ENCODE peak calls at places on chromosome 6, in eight cellular contexts. One of them, this sample, is unnamed.
A peak's percentile ranks its signal among the peaks of the same experiment; 100 is the strongest.

GRCh38 chr6:91606148-91606901 is 1019.5 kb upstream of the MAP3K7 start:
- DNase-seq in K562: no peak
- DNase-seq in GM12878: no peak
- DNase-seq in endothelial cell of umbilical vein: no peak
- DNase-seq in HepG2: no peak
- DNase-seq in H1: no peak
- DNase-seq in A549: no peak
- DNase-seq in HCT116: no peak
- DNase-seq in this sample: no peak

GRCh38 chr6:15171026-15171425 is 74.8 kb upstream of the JARID2 start:
- DNase-seq in A549: no peak
- DNase-seq in HepG2: no peak
- DNase-seq in K562: no peak
- DNase-seq in H1: no peak
- DNase-seq in HCT116: no peak
- DNase-seq in endothelial cell of umbilical vein: no peak
- DNase-seq in GM12878: peak; percentile 32
- DNase-seq in this sample: no peak

GRCh38 chr6:4059115-4059777 is 19.7 kb downstream of the FAM217A start:
- DNase-seq in K562: peak; percentile 72
- DNase-seq in endothelial cell of umbilical vein: peak; percentile 62
- DNase-seq in A549: peak; percentile 71
- DNase-seq in HepG2: peak; percentile 76
- DNase-seq in GM12878: no peak
- DNase-seq in HCT116: no peak
- DNase-seq in H1: no peak
- DNase-seq in this sample: peak; percentile 90

GRCh38 chr6:28393912-28394662 is 5.5 kb downstream of the ZSCAN12 start:
- DNase-seq in H1: no peak
- DNase-seq in endothelial cell of umbilical vein: peak; percentile 15
- DNase-seq in HepG2: peak; percentile 42
- DNase-seq in GM12878: no peak
- DNase-seq in K562: no peak
- DNase-seq in HCT116: no peak
- DNase-seq in A549: no peak
- DNase-seq in this sample: peak; percentile 38

GRCh38 chr6:30684386-30685156 is 1.9 kb downstream of the PPP1R18 start:
- DNase-seq in HepG2: no peak
- DNase-seq in endothelial cell of umbilical vein: peak; percentile 35
- DNase-seq in H1: no peak
- DNase-seq in GM12878: no peak
- DNase-seq in K562: peak; percentile 72
- DNase-seq in A549: no peak
- DNase-seq in HCT116: no peak
- DNase-seq in this sample: peak; percentile 81

GRCh38 chr6:3809515-3809891 is 39.7 kb upstream of the FAM50B start:
- DNase-seq in GM12878: no peak
- DNase-seq in K562: no peak
- DNase-seq in A549: no peak
- DNase-seq in HepG2: no peak
- DNase-seq in H1: no peak
- DNase-seq in endothelial cell of umbilical vein: no peak
- DNase-seq in HCT116: no peak
- DNase-seq in this sample: no peak

GRCh38 chr6:17490724-17491123 is 97.3 kb downstream of the CAP2 start:
- DNase-seq in endothelial cell of umbilical vein: peak; percentile 74
- DNase-seq in HepG2: no peak
- DNase-seq in K562: no peak
- DNase-seq in HCT116: no peak
- DNase-seq in GM12878: no peak
- DNase-seq in H1: peak; percentile 30
- DNase-seq in A549: no peak
- DNase-seq in this sample: no peak

GRCh38 chr6:107272246-107272645 is 156.9 kb upstream of the BEND3 start:
- DNase-seq in H1: no peak
- DNase-seq in HCT116: no peak
- DNase-seq in A549: no peak
- DNase-seq in endothelial cell of umbilical vein: no peak
- DNase-seq in GM12878: no peak
- DNase-seq in K562: no peak
- DNase-seq in HepG2: no peak
- DNase-seq in this sample: no peak

GRCh38 chr6:148980234-148980633 is 233.4 kb downstream of the UST start:
- DNase-seq in GM12878: no peak
- DNase-seq in A549: no peak
- DNase-seq in H1: no peak
- DNase-seq in K562: no peak
- DNase-seq in HepG2: no peak
- DNase-seq in endothelial cell of umbilical vein: no peak
- DNase-seq in HCT116: no peak
- DNase-seq in this sample: no peak

GRCh38 chr6:26025047-26025893 is 62.0 kb upstream of the HFE start:
- DNase-seq in HepG2: peak; percentile 63
- DNase-seq in HCT116: no peak
- DNase-seq in A549: peak; percentile 77
- DNase-seq in K562: peak; percentile 60
- DNase-seq in endothelial cell of umbilical vein: peak; percentile 80
- DNase-seq in H1: no peak
- DNase-seq in GM12878: no peak
- DNase-seq in this sample: no peak

GRCh38 chr6:152206072-152206818 is 398.8 kb downstream of the ESR1 start:
- DNase-seq in HCT116: peak; percentile 13
- DNase-seq in HepG2: peak; percentile 17
- DNase-seq in GM12878: no peak
- DNase-seq in A549: peak; percentile 28
- DNase-seq in K562: peak; percentile 35
- DNase-seq in endothelial cell of umbilical vein: peak; percentile 37
- DNase-seq in H1: peak; percentile 67
- DNase-seq in this sample: peak; percentile 55

GRCh38 chr6:4511626-4512010 is 264.6 kb upstream of the CDYL start:
- DNase-seq in endothelial cell of umbilical vein: no peak
- DNase-seq in HepG2: no peak
- DNase-seq in A549: no peak
- DNase-seq in GM12878: no peak
- DNase-seq in HCT116: no peak
- DNase-seq in K562: no peak
- DNase-seq in H1: no peak
- DNase-seq in this sample: no peak

GRCh38 chr6:46419576-46420002 is 71.7 kb downstream of the RCAN2 start:
- DNase-seq in A549: peak; percentile 49
- DNase-seq in HCT116: peak; percentile 60
- DNase-seq in GM12878: peak; percentile 8
- DNase-seq in HepG2: peak; percentile 66
- DNase-seq in K562: peak; percentile 44
- DNase-seq in endothelial cell of umbilical vein: peak; percentile 63
- DNase-seq in H1: peak; percentile 52
- DNase-seq in this sample: peak; percentile 64

GRCh38 chr6:87494761-87495422 is 22.1 kb downstream of the SLC35A1 start:
- DNase-seq in A549: no peak
- DNase-seq in GM12878: no peak
- DNase-seq in HCT116: no peak
- DNase-seq in K562: no peak
- DNase-seq in HepG2: no peak
- DNase-seq in endothelial cell of umbilical vein: no peak
- DNase-seq in H1: no peak
- DNase-seq in this sample: no peak

GRCh38 chr6:154252676-154253075 is 103.9 kb downstream of the IPCEF1 start:
- DNase-seq in K562: no peak
- DNase-seq in H1: no peak
- DNase-seq in HCT116: no peak
- DNase-seq in HepG2: no peak
- DNase-seq in GM12878: no peak
- DNase-seq in A549: no peak
- DNase-seq in endothelial cell of umbilical vein: no peak
- DNase-seq in this sample: peak; percentile 29

DNA sequence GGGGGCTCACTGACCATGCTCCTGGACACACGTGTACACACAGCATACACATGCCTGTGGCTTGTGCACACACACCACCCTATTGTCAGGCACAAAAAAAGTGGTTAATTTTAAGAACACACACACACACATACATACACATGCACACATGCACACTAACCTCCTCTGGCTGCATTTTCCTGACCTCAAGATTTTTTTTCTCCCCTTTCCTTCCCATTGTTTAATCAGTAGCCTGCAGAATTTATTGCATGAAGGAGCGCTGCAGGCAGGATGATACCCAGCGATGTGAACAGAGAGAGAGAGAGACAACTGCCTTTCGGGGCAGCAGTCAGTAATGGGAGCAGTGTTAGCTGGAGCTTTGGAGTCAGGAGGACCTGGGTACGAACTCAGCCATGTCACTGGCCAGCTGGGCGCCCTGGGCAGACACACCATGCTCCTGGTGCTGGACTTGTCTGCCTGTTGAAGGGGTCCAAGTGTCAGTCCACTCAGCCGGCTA is 990 bp upstream of the TRAF3IP2 start:
- DNase-seq in A549: no peak
- DNase-seq in H1: no peak
- DNase-seq in GM12878: no peak
- DNase-seq in K562: no peak
- DNase-seq in endothelial cell of umbilical vein: no peak
- DNase-seq in HCT116: no peak
- DNase-seq in HepG2: no peak
- DNase-seq in this sample: peak; percentile 18
- H3K4me3 ChIP-seq in A549: peak overlapping the region; percentile 46
- H3K4me3 ChIP-seq in H1: peak overlapping the region; percentile 75
- H3K4me3 ChIP-seq in GM12878: peak overlapping the region; percentile 74
- H3K4me3 ChIP-seq in K562: no peak overlapping the region
- H3K4me3 ChIP-seq in endothelial cell of umbilical vein: no peak overlapping the region
- H3K4me3 ChIP-seq in HCT116: peak overlapping the region; percentile 75
- H3K4me3 ChIP-seq in HepG2: peak overlapping the region; percentile 72
- H3K4me3 ChIP-seq in this sample: peak overlapping the region; percentile 77

GRCh38 chr6:142416179-142416578 is 114.4 kb downstream of the ADGRG6 start:
- DNase-seq in GM12878: no peak
- DNase-seq in HCT116: no peak
- DNase-seq in HepG2: no peak
- DNase-seq in H1: no peak
- DNase-seq in endothelial cell of umbilical vein: peak; percentile 93
- DNase-seq in K562: no peak
- DNase-seq in A549: no peak
- DNase-seq in this sample: no peak

GRCh38 chr6:142414462-142414861 is 112.7 kb downstream of the ADGRG6 start:
- DNase-seq in endothelial cell of umbilical vein: no peak
- DNase-seq in HepG2: no peak
- DNase-seq in GM12878: no peak
- DNase-seq in HCT116: no peak
- DNase-seq in A549: no peak
- DNase-seq in H1: no peak
- DNase-seq in K562: no peak
- DNase-seq in this sample: no peak

GRCh38 chr6:142411145-142411544 is 109.3 kb downstream of the ADGRG6 start:
- DNase-seq in H1: no peak
- DNase-seq in HepG2: no peak
- DNase-seq in GM12878: no peak
- DNase-seq in endothelial cell of umbilical vein: no peak
- DNase-seq in HCT116: no peak
- DNase-seq in A549: no peak
- DNase-seq in K562: no peak
- DNase-seq in this sample: no peak

GRCh38 chr6:142412241-142412640 is 110.4 kb downstream of the ADGRG6 start:
- DNase-seq in A549: no peak
- DNase-seq in GM12878: no peak
- DNase-seq in H1: no peak
- DNase-seq in HepG2: no peak
- DNase-seq in HCT116: no peak
- DNase-seq in endothelial cell of umbilical vein: peak; percentile 44
- DNase-seq in K562: no peak
- DNase-seq in this sample: no peak

DNA sequence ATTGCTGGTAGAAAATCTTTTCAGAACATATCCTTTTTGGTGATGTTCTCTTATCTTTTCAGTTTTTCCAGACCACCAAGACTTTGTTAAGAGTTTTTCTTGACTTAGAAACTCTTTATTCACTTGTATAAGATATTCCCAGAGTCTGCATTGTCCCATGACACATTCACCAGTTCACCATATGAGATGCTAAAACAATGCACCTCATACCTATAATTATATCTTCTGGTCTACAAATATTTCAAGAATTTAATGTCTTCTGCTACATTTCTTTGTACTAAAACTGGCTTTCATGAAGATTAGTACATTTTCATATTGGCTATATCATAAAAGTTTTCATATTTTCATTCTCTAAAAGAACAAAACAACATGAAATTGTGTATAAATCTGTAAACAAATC is 111.3 kb downstream of the ADGRG6 start:
- DNase-seq in HCT116: no peak
- DNase-seq in K562: no peak
- DNase-seq in endothelial cell of umbilical vein: no peak
- DNase-seq in HepG2: no peak
- DNase-seq in GM12878: no peak
- DNase-seq in H1: no peak
- DNase-seq in A549: no peak
- DNase-seq in this sample: no peak
- TF ChIP-seq MAX in HCT116: no peak
- TF ChIP-seq MAX in K562: no peak
- TF ChIP-seq MAX in endothelial cell of umbilical vein: no peak
- TF ChIP-seq MAX in HepG2: no peak
- TF ChIP-seq MAX in GM12878: no peak
- TF ChIP-seq MAX in H1: no peak
- TF ChIP-seq MAX in A549: no peak
- TF ChIP-seq MAX in this sample: no peak

GRCh38 chr6:133964052-133964451 is 11.0 kb downstream of the TBPL1 start:
- DNase-seq in H1: no peak
- DNase-seq in HepG2: no peak
- DNase-seq in A549: no peak
- DNase-seq in HCT116: no peak
- DNase-seq in K562: no peak
- DNase-seq in endothelial cell of umbilical vein: peak; percentile 21
- DNase-seq in GM12878: no peak
- DNase-seq in this sample: no peak

GRCh38 chr6:133966654-133967300 is 13.8 kb downstream of the TBPL1 start:
- DNase-seq in GM12878: peak; percentile 34
- DNase-seq in A549: no peak
- DNase-seq in HCT116: no peak
- DNase-seq in H1: no peak
- DNase-seq in HepG2: no peak
- DNase-seq in endothelial cell of umbilical vein: no peak
- DNase-seq in K562: no peak
- DNase-seq in this sample: no peak

GRCh38 chr6:133964702-133965101 is 11.7 kb downstream of the TBPL1 start:
- DNase-seq in A549: no peak
- DNase-seq in endothelial cell of umbilical vein: no peak
- DNase-seq in H1: no peak
- DNase-seq in K562: no peak
- DNase-seq in HepG2: no peak
- DNase-seq in HCT116: no peak
- DNase-seq in GM12878: no peak
- DNase-seq in this sample: no peak

GRCh38 chr6:133969285-133969946 is 16.4 kb downstream of the TBPL1 start:
- DNase-seq in GM12878: no peak
- DNase-seq in endothelial cell of umbilical vein: no peak
- DNase-seq in H1: no peak
- DNase-seq in HCT116: no peak
- DNase-seq in A549: no peak
- DNase-seq in K562: no peak
- DNase-seq in HepG2: no peak
- DNase-seq in this sample: no peak

GRCh38 chr6:133965817-133966360 is 12.9 kb downstream of the TBPL1 start:
- DNase-seq in A549: no peak
- DNase-seq in GM12878: no peak
- DNase-seq in HepG2: no peak
- DNase-seq in K562: no peak
- DNase-seq in HCT116: no peak
- DNase-seq in H1: no peak
- DNase-seq in endothelial cell of umbilical vein: no peak
- DNase-seq in this sample: no peak
- TF ChIP-seq POLR2A in A549: no peak
- TF ChIP-seq POLR2A in GM12878: no peak
- TF ChIP-seq POLR2A in HepG2: no peak
- TF ChIP-seq POLR2A in K562: no peak
- TF ChIP-seq POLR2A in HCT116: no peak
- TF ChIP-seq POLR2A in H1: no peak
- TF ChIP-seq POLR2A in endothelial cell of umbilical vein: no peak
- TF ChIP-seq POLR2A in this sample: no peak

GRCh38 chr6:16334671-16335070 is 96.3 kb downstream of the GMPR start:
- DNase-seq in A549: peak; percentile 53
- DNase-seq in HepG2: no peak
- DNase-seq in GM12878: no peak
- DNase-seq in HCT116: no peak
- DNase-seq in K562: no peak
- DNase-seq in endothelial cell of umbilical vein: no peak
- DNase-seq in H1: no peak
- DNase-seq in this sample: peak; percentile 89
- H3K4me3 ChIP-seq in A549: no peak overlapping the region
- H3K4me3 ChIP-seq in HepG2: no peak overlapping the region
- H3K4me3 ChIP-seq in GM12878: no peak overlapping the region
- H3K4me3 ChIP-seq in HCT116: no peak overlapping the region
- H3K4me3 ChIP-seq in K562: no peak overlapping the region
- H3K4me3 ChIP-seq in endothelial cell of umbilical vein: no peak overlapping the region
- H3K4me3 ChIP-seq in H1: no peak overlapping the region
- H3K4me3 ChIP-seq in this sample: no peak overlapping the region

This sample was measured in NB4.